ENCODE peak calls at places on chromosomes 6 and 20, in eight cellular contexts. A is adrenal gland, S is breast epithelium, Y is GM12878, K is erythroblast, Q is esophagus squamous epithelium, L is heart left ventricle, P is HCT116. B is an unnamed sample.

GRCh38 chr6:32972353-32973143 is 4.2 kb downstream of the BRD2 start:
- DNase-seq in A (no peak), S (no peak), Y (no peak), K (peak), Q (no peak), L (peak), P (no peak), B (no peak)

GRCh38 chr20:35319206-35320197 is 27.3 kb upstream of the FAM83C start:
- DNase-seq in A (no peak), S (no peak), Y (no peak), K (no peak), Q (no peak), L (no peak), P (no peak), B (no peak)

GRCh38 chr20:53434662-53435061 is 159.0 kb downstream of the ZNF217 start:
- DNase-seq in A (no peak), S (no peak), Y (no peak), K (no peak), Q (no peak), L (no peak), P (no peak), B (no peak)

GRCh38 chr20:46545077-46545826 is 5.2 kb downstream of the OCSTAMP start:
- DNase-seq in A (no peak), S (no peak), Y (no peak), K (no peak), Q (no peak), L (no peak), P (no peak), B (no peak)

GRCh38 chr20:41004561-41005360 is 23.9 kb upstream of the TOP1 start:
- DNase-seq in A (no peak), S (no peak), Y (no peak), K (no peak), Q (no peak), L (peak), P (no peak), B (no peak)

GRCh38 chr6:88360203-88360797 is 194.2 kb upstream of the CNR1 start:
- DNase-seq in A (no peak), S (no peak), Y (no peak), K (no peak), Q (no peak), L (no peak), P (no peak), B (no peak)

GRCh38 chr6:149701699-149702098 is 16.2 kb downstream of the LATS1 start:
- DNase-seq in A (no peak), S (no peak), Y (no peak), K (no peak), Q (no peak), L (no peak), P (no peak), B (no peak)

GRCh38 chr20:2470051-2470431 is 548 bp downstream of the SNRPB start:
- DNase-seq in A (peak), S (no peak), Y (peak), K (peak), Q (no peak), L (no peak), P (no peak), B (peak)

GRCh38 chr6:44224154-44224977 is 971 bp downstream of the SLC29A1 start:
- DNase-seq in A (peak), S (no peak), Y (no peak), K (peak), Q (no peak), L (peak), P (no peak), B (no peak)

GRCh38 chr6:147782302-147782701 is 273.8 kb downstream of the SAMD5 start:
- DNase-seq in A (no peak), S (no peak), Y (no peak), K (no peak), Q (no peak), L (no peak), P (no peak), B (no peak)

GRCh38 chr20:57680934-57681914 is 28.6 kb downstream of the PMEPA1 start:
- DNase-seq in A (no peak), S (no peak), Y (peak), K (no peak), Q (no peak), L (no peak), P (no peak), B (no peak)

GRCh38 chr6:115896538-115897129 is 164.1 kb downstream of the FRK start:
- DNase-seq in A (no peak), S (no peak), Y (no peak), K (peak), Q (no peak), L (no peak), P (peak), B (no peak)

GRCh38 chr6:142026471-142026870 is 106.3 kb upstream of the GJE1 start:
- DNase-seq in A (no peak), S (no peak), Y (no peak), K (no peak), Q (no peak), L (no peak), P (no peak), B (no peak)

GRCh38 chr6:15023448-15023847 is 222.4 kb upstream of the JARID2 start:
- DNase-seq in A (no peak), S (no peak), Y (peak), K (no peak), Q (no peak), L (no peak), P (no peak), B (no peak)

GRCh38 chr6:142378138-142378875 is 76.5 kb downstream of the ADGRG6 start:
- DNase-seq in A (no peak), S (no peak), Y (no peak), K (no peak), Q (no peak), L (no peak), P (peak), B (no peak)

GRCh38 chr6:25960689-25961088 is 1.9 kb upstream of the TRIM38 start:
- DNase-seq in A (no peak), S (no peak), Y (no peak), K (no peak), Q (no peak), L (no peak), P (no peak), B (no peak)

GRCh38 chr6:74971631-74972030 is 234.2 kb downstream of the COL12A1 start:
- DNase-seq in A (no peak), S (no peak), Y (no peak), K (no peak), Q (no peak), L (no peak), P (no peak), B (no peak)

GRCh38 chr20:59515013-59515905 is 89.1 kb upstream of the PHACTR3 start:
- DNase-seq in A (peak), S (peak), Y (no peak), K (peak), Q (no peak), L (peak), P (peak), B (peak)

GRCh38 chr6:125611573-125612399 is 137.6 kb upstream of the HEY2 start:
- DNase-seq in A (no peak), S (no peak), Y (no peak), K (no peak), Q (no peak), L (peak), P (no peak), B (no peak)

GRCh38 chr20:47854687-47855212 is 69.5 kb upstream of the SULF2 start:
- DNase-seq in A (peak), S (no peak), Y (no peak), K (peak), Q (no peak), L (no peak), P (peak), B (peak)

GRCh38 chr6:32983493-32983848 is 15.1 kb downstream of the BRD2 start:
- DNase-seq in A (no peak), S (no peak), Y (no peak), K (no peak), Q (no peak), L (no peak), P (no peak), B (no peak)

GRCh38 chr20:35034150-35034549 is 58.5 kb downstream of the TRPC4AP start:
- DNase-seq in A (no peak), S (no peak), Y (no peak), K (no peak), Q (no peak), L (no peak), P (no peak), B (no peak)

GRCh38 chr6:85473748-85474147 is 23.9 kb downstream of the NT5E start:
- DNase-seq in A (no peak), S (no peak), Y (no peak), K (no peak), Q (no peak), L (no peak), P (no peak), B (no peak)

GRCh38 chr20:14046534-14046933 is 51.2 kb downstream of the MACROD2 start:
- DNase-seq in A (no peak), S (no peak), Y (no peak), K (no peak), Q (no peak), L (no peak), P (no peak), B (no peak)

GRCh38 chr6:167643223-167643622 is 183.5 kb upstream of the AFDN start:
- DNase-seq in A (no peak), S (no peak), Y (no peak), K (no peak), Q (no peak), L (no peak), P (no peak), B (no peak)

GRCh38 chr6:25232478-25232877 is 46.7 kb upstream of the CARMIL1 start:
- DNase-seq in A (peak), S (no peak), Y (no peak), K (no peak), Q (no peak), L (peak), P (no peak), B (no peak)

GRCh38 chr6:1614767-1615650 is 5.3 kb downstream of the FOXC1 start:
- DNase-seq in A (no peak), S (no peak), Y (no peak), K (no peak), Q (no peak), L (peak), P (no peak), B (no peak)

GRCh38 chr6:89680150-89680549 is 41.6 kb upstream of the LYRM2 start:
- DNase-seq in A (no peak), S (no peak), Y (no peak), K (peak), Q (no peak), L (no peak), P (no peak), B (no peak)

GRCh38 chr6:88815491-88815890 is 147.9 kb downstream of the RNGTT start:
- DNase-seq in A (no peak), S (no peak), Y (no peak), K (no peak), Q (no peak), L (no peak), P (no peak), B (no peak)

GRCh38 chr20:12044969-12045368 is 127.3 kb downstream of the BTBD3 start:
- DNase-seq in A (no peak), S (no peak), Y (no peak), K (no peak), Q (no peak), L (no peak), P (no peak), B (no peak)

GRCh38 chr20:23782366-23782983 is 31.7 kb upstream of the CST1 start:
- DNase-seq in A (peak), S (no peak), Y (no peak), K (peak), Q (no peak), L (no peak), P (no peak), B (peak)

GRCh38 chr6:3517350-3517749 is 60.5 kb upstream of the SLC22A23 start:
- DNase-seq in A (no peak), S (no peak), Y (no peak), K (no peak), Q (no peak), L (no peak), P (no peak), B (peak)

GRCh38 chr6:137202078-137202477 is 17.1 kb downstream of the IFNGR1 start:
- DNase-seq in A (no peak), S (no peak), Y (no peak), K (peak), Q (no peak), L (no peak), P (no peak), B (no peak)

GRCh38 chr6:106300944-106301343 is 24.6 kb downstream of the ATG5 start:
- DNase-seq in A (no peak), S (no peak), Y (peak), K (peak), Q (no peak), L (no peak), P (no peak), B (no peak)

GRCh38 chr6:1678966-1679690 is 69.4 kb downstream of the FOXC1 start:
- DNase-seq in A (peak), S (no peak), Y (no peak), K (no peak), Q (no peak), L (peak), P (no peak), B (no peak)

GRCh38 chr20:58577871-58578615 is 62.8 kb upstream of the APCDD1L start:
- DNase-seq in A (no peak), S (peak), Y (no peak), K (no peak), Q (no peak), L (no peak), P (no peak), B (no peak)

GRCh38 chr6:36608788-36609563 is 14.8 kb downstream of the SRSF3 start:
- DNase-seq in A (peak), S (no peak), Y (no peak), K (no peak), Q (no peak), L (no peak), P (no peak), B (no peak)
- TF ChIP-seq POLR2A in A (no peak), S (no peak), Y (peak), K (no peak), Q (no peak), L (no peak), P (no peak), B (no peak)

GRCh38 chr6:18388252-18388651 is 1.1 kb downstream of the RNF144B start:
- DNase-seq in A (no peak), S (no peak), Y (no peak), K (peak), Q (no peak), L (no peak), P (no peak), B (no peak)

GRCh38 chr6:18386302-18386976 is 711 bp upstream of the RNF144B start:
- DNase-seq in A (no peak), S (no peak), Y (no peak), K (no peak), Q (no peak), L (peak), P (no peak), B (no peak)

GRCh38 chr6:18388942-18389341 is 1.8 kb downstream of the RNF144B start:
- DNase-seq in A (no peak), S (no peak), Y (no peak), K (no peak), Q (no peak), L (no peak), P (no peak), B (no peak)

GRCh38 chr6:18389479-18389878 is 2.3 kb downstream of the RNF144B start:
- DNase-seq in A (no peak), S (no peak), Y (no peak), K (no peak), Q (no peak), L (no peak), P (no peak), B (no peak)

GRCh38 chr6:18387061-18387721 is at the start of gene RNF144B:
- DNase-seq in A (peak), S (peak), Y (peak), K (peak), Q (peak), L (peak), P (peak), B (peak)
- TF ChIP-seq POLR2A in A (peak), S (peak), Y (no peak), K (peak), Q (no peak), L (peak), P (peak), B (peak)

DNA sequence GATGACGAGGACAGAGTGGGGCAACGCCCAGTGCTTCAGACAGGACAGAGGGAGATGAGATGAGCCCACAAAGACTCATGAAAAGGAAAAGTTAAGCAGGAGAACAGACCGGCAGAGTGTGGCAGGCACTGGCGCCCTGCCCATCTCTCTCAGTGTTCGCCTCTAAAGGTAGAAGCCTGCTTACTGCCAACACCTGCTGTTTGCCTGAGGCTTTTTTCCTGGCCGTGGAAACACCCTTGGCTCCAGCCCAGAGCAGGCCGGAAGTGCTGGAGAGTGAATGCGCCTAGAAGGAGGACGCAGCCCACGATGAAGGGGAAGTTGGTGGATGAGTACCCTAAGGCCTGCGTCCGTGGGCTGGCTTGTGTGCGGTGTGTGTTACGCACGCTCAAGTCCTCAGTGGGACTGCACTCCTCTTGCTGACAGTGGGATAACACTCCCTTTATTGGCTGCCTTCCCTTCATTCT is 9.3 kb upstream of the FOXP4 start:
- DNase-seq in A (peak), S (peak), Y (no peak), K (peak), Q (no peak), L (no peak), P (peak), B (no peak)
- TF ChIP-seq POLR2A in A (no peak), S (no peak), Y (no peak), K (no peak), Q (no peak), L (no peak), P (no peak), B (no peak)

GRCh38 chr6:11462742-11463414 is 74.7 kb upstream of the TMEM170B start:
- DNase-seq in A (no peak), S (no peak), Y (no peak), K (no peak), Q (no peak), L (no peak), P (no peak), B (no peak)

GRCh38 chr6:11460837-11461661 is 76.5 kb upstream of the TMEM170B start:
- DNase-seq in A (no peak), S (no peak), Y (peak), K (no peak), Q (no peak), L (no peak), P (no peak), B (no peak)

GRCh38 chr6:11459002-11459658 is 78.4 kb upstream of the TMEM170B start:
- DNase-seq in A (no peak), S (no peak), Y (peak), K (no peak), Q (no peak), L (no peak), P (no peak), B (no peak)

GRCh38 chr6:11458509-11458908 is 79.0 kb upstream of the TMEM170B start:
- DNase-seq in A (no peak), S (no peak), Y (no peak), K (no peak), Q (no peak), L (no peak), P (no peak), B (no peak)

DNA sequence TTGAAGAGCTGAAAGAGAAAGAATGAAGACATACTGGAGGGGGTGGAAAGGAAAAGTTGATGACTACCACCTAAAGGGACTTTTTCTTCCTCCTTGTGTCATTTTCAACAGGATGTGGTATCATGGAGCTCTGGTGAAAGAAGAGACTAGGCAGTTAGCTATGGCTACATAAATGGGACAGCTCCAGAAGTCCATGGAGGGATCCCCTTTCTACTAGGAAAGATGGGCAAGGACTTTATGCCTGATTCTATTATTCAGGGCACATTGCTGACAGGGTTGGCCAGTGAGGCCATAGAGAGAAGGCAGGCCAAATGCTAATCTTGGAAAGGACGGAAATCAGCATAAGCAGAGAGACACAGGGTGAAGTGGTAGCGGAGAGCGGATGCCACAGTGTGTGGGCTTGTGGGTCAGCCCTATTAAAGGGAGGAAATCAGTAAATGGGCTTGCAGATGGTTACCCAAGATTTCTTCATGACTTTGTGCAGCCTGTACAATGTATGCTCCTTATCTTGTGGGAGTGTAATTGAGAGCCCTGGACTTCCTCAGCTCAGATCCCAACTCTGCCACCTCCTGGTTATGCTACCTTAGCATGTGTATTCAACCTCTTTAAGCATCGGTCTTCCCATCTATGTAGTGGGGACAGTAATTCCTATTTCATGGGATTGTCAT is 77.4 kb upstream of the TMEM170B start:
- DNase-seq in A (no peak), S (no peak), Y (peak), K (no peak), Q (no peak), L (no peak), P (no peak), B (no peak)
- TF ChIP-seq POLR2A in A (no peak), S (no peak), Y (peak), K (no peak), Q (no peak), L (no peak), P (no peak), B (no peak)

GRCh38 chr20:21228511-21228910 is 74.6 kb upstream of the XRN2 start:
- DNase-seq in A (no peak), S (no peak), Y (peak), K (no peak), Q (no peak), L (no peak), P (no peak), B (no peak)

GRCh38 chr20:21232546-21233280 is 70.4 kb upstream of the XRN2 start:
- DNase-seq in A (no peak), S (no peak), Y (no peak), K (no peak), Q (no peak), L (no peak), P (no peak), B (no peak)

GRCh38 chr20:21229163-21229562 is 74.0 kb upstream of the XRN2 start:
- DNase-seq in A (no peak), S (no peak), Y (no peak), K (no peak), Q (no peak), L (no peak), P (peak), B (peak)

GRCh38 chr20:21230220-21230619 is 72.9 kb upstream of the XRN2 start:
- DNase-seq in A (no peak), S (no peak), Y (no peak), K (no peak), Q (no peak), L (no peak), P (no peak), B (no peak)

DNA sequence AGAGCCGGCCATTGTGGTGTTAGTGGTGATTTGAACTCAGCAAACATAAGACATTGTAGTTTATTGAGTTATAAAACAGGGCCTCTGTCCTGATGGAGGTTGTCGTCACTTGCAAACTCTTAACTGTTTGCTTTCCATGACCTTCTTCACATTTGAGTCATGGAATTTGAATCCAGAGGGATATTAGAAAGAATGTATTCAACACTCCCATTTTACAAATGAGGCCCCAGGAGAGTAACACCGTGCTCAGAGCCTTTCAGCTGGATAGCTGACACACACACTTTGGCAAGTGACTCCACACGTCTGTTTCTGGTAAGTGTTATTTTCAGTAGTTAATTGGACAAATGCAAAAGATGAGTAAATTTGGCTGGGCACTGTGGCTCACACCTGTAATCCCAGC is 72.4 kb upstream of the XRN2 start:
- DNase-seq in A (no peak), S (no peak), Y (no peak), K (no peak), Q (no peak), L (no peak), P (no peak), B (no peak)
- TF ChIP-seq POLR2A in A (no peak), S (no peak), Y (no peak), K (no peak), Q (no peak), L (no peak), P (no peak), B (no peak)

GRCh38 chr6:39281312-39281980 is 32.8 kb downstream of the KCNK17 start:
- DNase-seq in A (no peak), S (no peak), Y (no peak), K (no peak), Q (no peak), L (no peak), P (no peak), B (no peak)
- TF ChIP-seq POLR2A in A (no peak), S (no peak), Y (no peak), K (no peak), Q (no peak), L (no peak), P (no peak), B (no peak)